ENCODE peak calls at places on chromosome 17, in six cellular contexts. D is SW 1271; V is HCT116; F is activated CD8-positive, alpha-beta memory T cell treated with anti-CD3 and anti-CD28 coated beads, Interleukin-2, amount 50 U/mL, for 48 hours; O is heart right ventricle; J is CD4-positive, alpha-beta T cell. B is an unnamed sample.

GRCh38 chr17:30597776-30598288 is 120.6 kb downstream of the GOSR1 start:
- DNase-seq in D (no peak), V (no peak), F (no peak), O (no peak), J (no peak), B (no peak)

GRCh38 chr17:39231587-39232551 is 6.1 kb upstream of the STAC2 start:
- DNase-seq in D (no peak), V (no peak), F (peak; percentile 84), O (peak; percentile 29), J (peak; percentile 52), B (peak; percentile 33)

GRCh38 chr17:76740329-76741118 is 2.6 kb downstream of the MFSD11 start:
- DNase-seq in D (no peak), V (no peak), F (no peak), O (peak; percentile 61), J (no peak), B (no peak)

GRCh38 chr17:55161935-55162555 is 102.7 kb upstream of the HLF start:
- DNase-seq in D (peak; percentile 63), V (peak; percentile 94), F (no peak), O (no peak), J (no peak), B (peak; percentile 50)

GRCh38 chr17:28029033-28029432 is 13.4 kb upstream of the NLK start:
- DNase-seq in D (no peak), V (no peak), F (no peak), O (no peak), J (no peak), B (no peak)

GRCh38 chr17:64092952-64093451 is 36.9 kb downstream of the ERN1 start:
- DNase-seq in D (no peak), V (no peak), F (no peak), O (no peak), J (no peak), B (no peak)

GRCh38 chr17:31487648-31488263 is 96.3 kb downstream of the RAB11FIP4 start:
- DNase-seq in D (peak; percentile 65), V (peak; percentile 87), F (peak; percentile 93), O (peak; percentile 68), J (peak; percentile 99), B (peak; percentile 91)

GRCh38 chr17:76949913-76950695 is 81.9 kb downstream of the MGAT5B start:
- DNase-seq in D (no peak), V (no peak), F (no peak), O (no peak), J (no peak), B (no peak)

GRCh38 chr17:4220655-4221054 is 43.1 kb downstream of the ANKFY1 start:
- DNase-seq in D (no peak), V (no peak), F (no peak), O (no peak), J (no peak), B (no peak)

GRCh38 chr17:79728908-79729471 is 1.8 kb upstream of the ENPP7 start:
- DNase-seq in D (no peak), V (no peak), F (no peak), O (no peak), J (no peak), B (no peak)

GRCh38 chr17:38825762-38826247 is 684 bp upstream of the CWC25 start:
- DNase-seq in D (no peak), V (no peak), F (no peak), O (no peak), J (no peak), B (no peak)

B was measured in DMS79.